ENCODE peak calls at places on chromosomes 13 and 19, in six cellular contexts. A is NCI-H345; V is D721Med; E is activated CD8-positive, alpha-beta memory T cell treated with anti-CD3 and anti-CD28 coated beads, Interleukin-2, amount 50 U/mL, for 4 hours; M is DMS153; D is CD8-positive, alpha-beta T cell. J is an unnamed sample.

GRCh38 chr13:113122571-113123225 is at the start of gene F10:
- DNase-seq in A (no peak), M (no peak), V (no peak), E (no peak), D (no peak), J (no peak)

GRCh38 chr19:1690570-1691307 is 38.3 kb upstream of the TCF3 start:
- DNase-seq in M (no peak), E (peak), A (peak), D (no peak), V (no peak), J (no peak)

GRCh38 chr19:33434886-33435705 is 61.6 kb downstream of the CEBPG start:
- DNase-seq in E (no peak), M (no peak), V (no peak), D (no peak), A (no peak), J (no peak)

GRCh38 chr19:9857076-9857721 is 22.1 kb downstream of the PIN1 start:
- DNase-seq in M (no peak), V (no peak), E (no peak), D (no peak), A (no peak), J (no peak)

GRCh38 chr19:10797078-10797477 is 38.9 kb downstream of the TMED1 start:
- DNase-seq in A (no peak), M (no peak), E (peak), V (no peak), D (peak), J (no peak)

GRCh38 chr19:10699650-10700335 is 1.4 kb upstream of the QTRT1 start:
- DNase-seq in E (peak), A (peak), M (no peak), D (peak), V (no peak), J (peak)

GRCh38 chr19:12783226-12783848 is 7.9 kb upstream of the JUNB start:
- DNase-seq in E (no peak), D (no peak), A (no peak), M (no peak), V (no peak), J (peak)

GRCh38 chr13:45749026-45749759 is 47.1 kb downstream of the CBY2 start:
- DNase-seq in D (no peak), A (no peak), M (no peak), E (no peak), V (peak), J (no peak)

GRCh38 chr13:35743165-35743564 is 266.7 kb upstream of the MAB21L1 start:
- DNase-seq in D (no peak), E (no peak), V (no peak), M (no peak), A (no peak), J (no peak)

GRCh38 chr19:30781519-30781918 is 409.3 kb downstream of the ZNF536 start:
- DNase-seq in D (no peak), V (no peak), E (no peak), A (no peak), M (no peak), J (no peak)

GRCh38 chr19:36136975-36137686 is 2.7 kb upstream of the CAPNS1 start:
- DNase-seq in E (no peak), V (no peak), D (no peak), M (peak), A (peak), J (no peak)

GRCh38 chr19:29376855-29377354 is 148.9 kb upstream of the VSTM2B start:
- DNase-seq in M (no peak), E (no peak), V (no peak), A (peak), D (peak), J (no peak)

GRCh38 chr19:11378319-11379189 is 4.1 kb downstream of the SWSAP1 start:
- DNase-seq in A (peak), M (no peak), D (no peak), V (peak), E (no peak), J (no peak)

GRCh38 chr13:106917024-106917491 is 349.1 kb upstream of the ARGLU1 start:
- DNase-seq in D (no peak), E (no peak), M (no peak), V (no peak), A (no peak), J (no peak)

GRCh38 chr13:110650436-110650835 is 35.1 kb downstream of the NAXD start:
- DNase-seq in E (no peak), V (no peak), M (no peak), A (no peak), D (no peak), J (no peak)

GRCh38 chr13:45194081-45194939 is 6.5 kb downstream of the KCTD4 start:
- DNase-seq in M (no peak), V (no peak), E (no peak), D (no peak), A (no peak), J (no peak)

J was measured in GDM1.